ENCODE peak calls at places on chromosomes 4 and X, in ten cellular contexts. T is pancreas; I is OCI-M1; R is upper lobe of left lung; G is CD8-positive, alpha-beta T cell; D is foreskin fibroblast; B is head of caudate nucleus; W is iPS-NIHi11; A is Panc1; O is iris pigment epithelial cell. X is an unnamed sample.

GRCh38 chr4:83454626-83455025 is 997 bp downstream of the HELQ start:
- DNase-seq in W (no peak), O (peak), D (peak), I (peak), G (no peak), A (no peak), T (no peak), R (no peak), B (no peak), X (no peak)

GRCh38 chrX:150365953-150366911 is 3.1 kb downstream of the MAMLD1 start:
- DNase-seq in B (peak), G (no peak), W (peak), R (no peak), T (no peak), A (no peak), D (peak), O (peak), I (peak), X (peak)

GRCh38 chr4:101019941-101020401 is 327.4 kb downstream of the PPP3CA start:
- DNase-seq in R (no peak), W (no peak), O (peak), I (no peak), G (no peak), T (no peak), B (no peak), D (no peak), A (no peak), X (no peak)

GRCh38 chr4:47531241-47531953 is 46.3 kb downstream of the ATP10D start:
- DNase-seq in A (no peak), B (no peak), G (peak), W (peak), O (peak), R (peak), I (peak), D (peak), T (no peak), X (peak)

GRCh38 chrX:16278927-16279326 is 111.6 kb downstream of the MAGEB17 start:
- DNase-seq in I (no peak), T (no peak), D (no peak), G (no peak), A (no peak), B (no peak), R (no peak), O (no peak), W (no peak), X (no peak)

GRCh38 chr4:117420966-117421365 is 335.6 kb upstream of the TRAM1L1 start:
- DNase-seq in I (no peak), A (no peak), D (no peak), T (no peak), G (no peak), W (no peak), B (no peak), R (no peak), O (no peak), X (no peak)

GRCh38 chr4:44194365-44194764 is 254.2 kb downstream of the KCTD8 start:
- DNase-seq in G (no peak), O (peak), R (no peak), D (no peak), W (no peak), B (no peak), A (no peak), I (no peak), T (no peak), X (no peak)

GRCh38 chr4:37949636-37950426 is 10.4 kb upstream of the PTTG2 start:
- DNase-seq in R (no peak), G (no peak), I (no peak), D (no peak), W (no peak), A (no peak), O (no peak), B (no peak), T (no peak), X (no peak)

GRCh38 chr4:45650545-45650944 is 473.3 kb downstream of the GABRG1 start:
- DNase-seq in G (no peak), A (no peak), O (no peak), T (no peak), W (no peak), D (no peak), I (no peak), B (no peak), R (no peak), X (no peak)